ENCODE peak calls at places on chromosomes 1 and 21, in six cellular contexts. X is IMR-90, U is mesenchymal stem cell, D is H1, V is trophoblast cell, N is neuronal stem cell. S is an unnamed sample.

GRCh38 chr1:229278120-229278741 is 7.3 kb downstream of the RAB4A start:
- DNase-seq in X (no peak), U (no peak), D (no peak), V (no peak), N (no peak), S (no peak)

GRCh38 chr1:112465122-112465521 is 43.6 kb upstream of the WNT2B start:
- DNase-seq in X (peak; percentile 64), U (peak; percentile 35), D (no peak), V (peak; percentile 40), N (no peak), S (no peak)

GRCh38 chr1:112501810-112502641 is 6.7 kb upstream of the WNT2B start:
- DNase-seq in X (peak; percentile 54), U (peak; percentile 77), D (no peak), V (no peak), N (peak; percentile 57), S (peak; percentile 51)

GRCh38 chr1:63721531-63722189 is 52.2 kb upstream of the ROR1 start:
- DNase-seq in X (peak; percentile 66), U (no peak), D (no peak), V (no peak), N (no peak), S (no peak)

GRCh38 chr1:185862235-185862634 is 128.0 kb downstream of the HMCN1 start:
- DNase-seq in X (peak; percentile 49), U (peak; percentile 50), D (no peak), V (no peak), N (no peak), S (no peak)

GRCh38 chr1:184185346-184185745 is 133.8 kb downstream of the TSEN15 start:
- DNase-seq in X (no peak), U (no peak), D (no peak), V (no peak), N (no peak), S (no peak)

GRCh38 chr21:34180406-34180805 is 107.0 kb downstream of the MRPS6 start:
- DNase-seq in X (no peak), U (no peak), D (no peak), V (no peak), N (no peak), S (no peak)

GRCh38 chr1:223419561-223419960 is 26.3 kb downstream of the CCDC185 start:
- DNase-seq in X (no peak), U (no peak), D (no peak), V (no peak), N (no peak), S (no peak)

GRCh38 chr1:23101891-23102688 is 66.6 kb downstream of the LUZP1 start:
- DNase-seq in X (peak; percentile 82), U (peak; percentile 80), D (no peak), V (no peak), N (no peak), S (no peak)

GRCh38 chr1:223870617-223871574 is 25.1 kb upstream of the TP53BP2 start:
- DNase-seq in X (no peak), U (no peak), D (no peak), V (no peak), N (no peak), S (peak; percentile 42)

GRCh38 chr1:160428655-160429054 is 28.3 kb downstream of the VANGL2 start:
- DNase-seq in X (peak; percentile 47), U (peak; percentile 59), D (no peak), V (peak; percentile 15), N (no peak), S (no peak)

GRCh38 chr1:48025076-48025475 is 27.9 kb upstream of the TRABD2B start:
- DNase-seq in X (no peak), U (no peak), D (no peak), V (no peak), N (peak; percentile 50), S (no peak)

GRCh38 chr1:48028218-48028804 is 31.1 kb upstream of the TRABD2B start:
- DNase-seq in X (no peak), U (no peak), D (no peak), V (no peak), N (no peak), S (no peak)

GRCh38 chr1:48026701-48027532 is 29.7 kb upstream of the TRABD2B start:
- DNase-seq in X (no peak), U (no peak), D (no peak), V (no peak), N (no peak), S (no peak)

GRCh38 chr1:48027533-48027835 is 30.3 kb upstream of the TRABD2B start:
- DNase-seq in X (no peak), U (no peak), D (no peak), V (no peak), N (no peak), S (no peak)

GRCh38 chr1:48026275-48026674 is 29.1 kb upstream of the TRABD2B start:
- DNase-seq in X (peak; percentile 4), U (peak; percentile 62), D (no peak), V (no peak), N (no peak), S (no peak)
- H2BK120ac ChIP-seq in X (no peak overlapping the region), U (no peak overlapping the region), D (no peak overlapping the region), V (no peak overlapping the region), N (no peak overlapping the region), S (no peak overlapping the region)

GRCh38 chr21:42182713-42183371 is 36.1 kb upstream of the ABCG1 start:
- DNase-seq in X (no peak), U (no peak), D (no peak), V (no peak), N (no peak), S (no peak)

GRCh38 chr21:42186591-42186990 is 32.3 kb upstream of the ABCG1 start:
- DNase-seq in X (no peak), U (no peak), D (no peak), V (no peak), N (no peak), S (no peak)

GRCh38 chr21:42179316-42179715 is 39.6 kb upstream of the ABCG1 start:
- DNase-seq in X (no peak), U (no peak), D (no peak), V (no peak), N (no peak), S (no peak)

GRCh38 chr21:42187976-42188653 is 30.8 kb upstream of the ABCG1 start:
- DNase-seq in X (no peak), U (no peak), D (no peak), V (no peak), N (no peak), S (no peak)

DNA sequence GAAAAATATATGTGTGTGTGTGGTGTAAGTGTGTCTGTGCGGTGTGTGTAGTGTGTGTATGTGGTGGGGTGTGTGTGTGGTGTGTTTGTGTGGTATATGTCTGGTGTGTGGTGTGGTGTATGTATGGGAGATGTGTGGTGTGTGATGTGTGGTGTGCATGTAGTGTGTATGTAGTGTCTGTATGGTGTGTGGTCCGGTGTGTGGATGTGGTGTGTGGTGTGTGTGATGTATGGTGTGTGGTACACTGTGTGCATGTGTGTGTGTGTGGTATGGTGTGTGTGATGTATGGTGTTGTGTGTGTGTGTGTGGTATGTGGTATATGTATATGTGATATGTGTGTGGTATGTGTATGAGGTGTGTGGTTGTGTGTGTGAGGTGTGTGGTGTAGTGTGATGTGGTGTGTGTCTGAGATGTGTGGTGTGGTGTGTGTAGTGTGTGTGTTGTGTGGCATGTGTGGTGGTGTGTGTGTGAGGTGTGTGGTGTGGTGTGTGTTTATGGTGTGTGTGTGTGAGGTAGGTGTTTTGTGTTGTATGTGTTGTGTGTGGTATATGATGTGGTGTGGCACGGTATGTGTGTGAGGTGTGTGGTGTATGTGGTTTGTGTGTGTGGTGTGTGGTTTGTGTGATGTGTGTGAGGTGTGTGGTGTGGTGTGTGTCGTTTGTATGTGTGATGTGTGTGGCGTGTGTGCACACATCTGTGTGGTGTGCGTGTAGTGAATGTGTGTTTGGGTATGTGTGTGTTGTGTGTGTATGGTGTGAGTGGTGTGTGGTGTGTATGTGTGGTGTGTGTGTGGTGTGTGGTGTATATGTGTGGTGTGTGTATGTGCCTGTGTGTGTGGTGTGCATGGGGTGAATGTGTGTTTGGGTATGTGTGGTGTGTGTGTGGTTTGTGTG is 35.3 kb upstream of the ABCG1 start:
- DNase-seq in X (no peak), U (no peak), D (no peak), V (no peak), N (no peak), S (no peak)
- H3K14ac ChIP-seq in X (no peak overlapping the region), U (peak overlapping the region; percentile 82), D (no peak overlapping the region), V (no peak overlapping the region), N (peak overlapping the region; percentile 84), S (no peak overlapping the region)

GRCh38 chr1:6485937-6486250 is 5.6 kb downstream of the PLEKHG5 start:
- DNase-seq in X (no peak), U (peak; percentile 18), D (no peak), V (no peak), N (no peak), S (no peak)

GRCh38 chr1:6483761-6484117 is 7.7 kb downstream of the PLEKHG5 start:
- DNase-seq in X (no peak), U (no peak), D (no peak), V (no peak), N (no peak), S (no peak)

GRCh38 chr1:6486433-6487011 is 4.9 kb downstream of the PLEKHG5 start:
- DNase-seq in X (peak; percentile 78), U (peak; percentile 82), D (peak; percentile 79), V (peak; percentile 88), N (peak; percentile 88), S (peak; percentile 95)

GRCh38 chr1:6484826-6485139 is 6.7 kb downstream of the PLEKHG5 start:
- DNase-seq in X (no peak), U (no peak), D (no peak), V (no peak), N (no peak), S (no peak)

DNA sequence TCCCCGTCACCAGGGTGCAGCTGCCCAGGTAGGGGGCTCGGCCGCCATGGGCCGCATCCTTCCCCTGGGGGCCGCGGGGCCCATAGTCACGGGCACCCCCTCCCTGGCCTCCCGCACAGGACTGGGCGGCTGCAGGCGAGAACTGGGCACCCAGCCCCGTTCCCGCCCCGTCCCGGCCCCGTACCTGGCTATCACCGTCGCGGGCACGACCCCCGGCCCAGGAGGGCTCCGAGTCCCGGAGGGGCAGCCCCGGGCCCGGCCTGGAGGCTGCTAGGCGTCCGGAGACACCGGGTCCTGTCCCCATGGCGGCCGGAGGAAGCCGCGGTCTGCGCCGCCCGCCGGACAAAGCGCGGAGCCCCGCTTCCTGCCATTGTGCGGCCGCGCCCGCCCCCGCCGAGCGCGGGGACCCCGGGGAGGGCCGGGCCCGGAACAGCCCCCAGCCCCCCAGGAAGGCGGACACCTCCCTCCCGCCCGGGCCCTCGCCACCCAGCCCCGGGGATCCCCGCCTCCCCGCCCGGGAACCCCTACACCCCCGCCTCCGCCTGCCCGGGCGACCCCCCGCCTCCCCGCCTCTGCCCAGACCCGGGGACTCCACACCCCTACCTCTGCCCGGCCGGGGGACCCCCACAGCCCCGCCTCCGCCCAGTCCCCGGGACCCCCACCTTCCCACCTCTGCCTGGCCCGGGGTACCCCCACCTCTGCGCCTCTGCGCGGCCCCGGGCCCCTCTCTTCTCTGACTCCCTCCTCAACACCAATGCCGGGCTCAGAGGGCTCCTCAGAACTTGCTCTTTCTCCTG is 6.1 kb downstream of the PLEKHG5 start:
- DNase-seq in X (no peak), U (no peak), D (no peak), V (no peak), N (no peak), S (no peak)
- H2BK120ac ChIP-seq in X (no peak overlapping the region), U (peak overlapping the region; percentile 75), D (no peak overlapping the region), V (peak overlapping the region; percentile 85), N (peak overlapping the region; percentile 83), S (no peak overlapping the region)

DNA sequence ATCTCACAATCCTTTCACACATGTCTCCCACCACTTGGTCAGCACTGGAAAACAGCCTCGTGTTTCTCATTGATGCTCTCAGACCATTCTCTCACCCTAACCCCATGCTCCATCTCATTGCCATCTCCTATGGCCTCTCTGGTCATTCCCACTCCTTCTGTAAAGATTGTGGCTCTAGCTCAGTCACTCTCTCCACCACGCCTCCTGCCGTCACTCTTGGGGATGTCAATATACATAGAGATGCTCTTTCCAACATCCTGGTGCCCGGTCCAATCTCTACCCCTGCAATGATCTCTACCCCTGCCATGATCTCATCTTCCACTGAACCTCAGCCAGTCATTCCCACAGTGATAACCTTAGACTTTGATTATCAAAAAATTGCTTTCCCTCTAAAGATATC is 90.1 kb downstream of the NTPCR start:
- DNase-seq in X (no peak), U (no peak), D (no peak), V (no peak), N (no peak), S (no peak)
- H3K14ac ChIP-seq in X (no peak overlapping the region), U (no peak overlapping the region), D (no peak overlapping the region), V (no peak overlapping the region), N (no peak overlapping the region), S (no peak overlapping the region)

S was measured in H9.